ENCODE peak calls at places on chromosomes 1 and 21, in nine cellular contexts. J is hippocampal formation; I is progenitor cell of endocrine pancreas; C is CD4-positive, alpha-beta memory T cell; V is GM13976; X is effector CD8-positive, alpha-beta T cell; Y is HEK293T; K is myocyte; W is cardiac septum. F is an unnamed sample.

GRCh38 chr21:38825269-38825668 is 19.5 kb downstream of the ETS2 start:
- DNase-seq in K (no peak), V (no peak), X (no peak), W (no peak), J (no peak), I (no peak), Y (no peak), C (no peak), F (no peak)

GRCh38 chr1:180912211-180912800 is 391 bp upstream of the KIAA1614 start:
- DNase-seq in I (no peak), Y (no peak), C (no peak), V (no peak), W (peak), J (no peak), X (no peak), K (peak), F (peak)

GRCh38 chr1:89363638-89364536 is at the start of gene GBP6:
- DNase-seq in K (no peak), X (no peak), C (no peak), I (no peak), Y (no peak), V (no peak), W (no peak), J (no peak), F (no peak)

GRCh38 chr1:227785094-227785811 is 30.2 kb upstream of the PRSS38 start:
- DNase-seq in C (no peak), V (no peak), X (no peak), W (no peak), K (no peak), Y (no peak), J (no peak), I (no peak), F (no peak)

GRCh38 chr1:19373206-19374126 is 61.3 kb downstream of the SLC66A1 start:
- DNase-seq in X (no peak), I (no peak), V (no peak), W (no peak), Y (no peak), C (no peak), J (no peak), K (no peak), F (no peak)

GRCh38 chr21:44572959-44573583 is 458 bp upstream of the KRTAP10-4 start:
- DNase-seq in K (no peak), V (no peak), W (no peak), X (no peak), Y (no peak), C (no peak), J (no peak), I (no peak), F (no peak)

GRCh38 chr1:26694597-26695416 is 1.0 kb upstream of the ARID1A start:
- DNase-seq in I (no peak), C (no peak), W (no peak), Y (no peak), K (no peak), V (no peak), J (no peak), X (no peak), F (no peak)

GRCh38 chr1:227759345-227760300 is 24.4 kb downstream of the SNAP47 start:
- DNase-seq in X (no peak), Y (no peak), W (no peak), V (no peak), I (no peak), J (no peak), K (peak), C (no peak), F (no peak)